ENCODE peak calls at places on chromosomes 4 and X, in seven cellular contexts. O, V, D, S, X, A and W are unnamed samples.

GRCh38 chrX:33307954-33308353 is 96.6 kb upstream of the DMD start:
- DNase-seq in X (no peak), D (no peak), V (no peak), S (no peak), A (no peak), O (no peak), W (no peak)

GRCh38 chrX:40189018-40189417 is 91.3 kb upstream of the BCOR start:
- DNase-seq in O (no peak), A (no peak), D (no peak), S (no peak), X (no peak), V (no peak), W (no peak)

GRCh38 chr4:169720529-169720928 is 37.2 kb downstream of the HPF1 start:
- DNase-seq in D (no peak), S (no peak), V (no peak), X (no peak), A (no peak), O (no peak), W (no peak)

GRCh38 chrX:54248309-54248708 is 65.3 kb upstream of the FAM120C start:
- DNase-seq in O (no peak), V (no peak), X (no peak), D (no peak), S (no peak), A (peak; percentile 12), W (no peak)

GRCh38 chr4:152929888-152930287 is 6.2 kb upstream of the FHDC1 start:
- DNase-seq in O (no peak), D (no peak), V (no peak), X (no peak), S (no peak), A (no peak), W (no peak)

GRCh38 chr4:147049940-147050852 is 104.5 kb upstream of the TTC29 start:
- DNase-seq in A (no peak), O (no peak), D (no peak), X (no peak), V (no peak), S (no peak), W (no peak)

GRCh38 chrX:146243071-146243470 is 425.4 kb downstream of the SLITRK2 start:
- DNase-seq in A (no peak), X (no peak), D (no peak), O (no peak), S (no peak), V (no peak), W (no peak)

GRCh38 chr4:182022899-182023298 is 220.3 kb upstream of the TENM3 start:
- DNase-seq in O (no peak), D (no peak), A (no peak), X (no peak), S (no peak), V (no peak), W (no peak)

GRCh38 chrX:40008841-40009461 is 88.8 kb downstream of the BCOR start:
- DNase-seq in X (no peak), O (no peak), A (no peak), S (no peak), V (peak; percentile 82), D (no peak), W (no peak)

GRCh38 chr4:74969507-74970474 is 36.9 kb downstream of the PARM1 start:
- DNase-seq in A (no peak), V (peak; percentile 20), S (no peak), D (no peak), O (no peak), X (no peak), W (no peak)

GRCh38 chr4:138576684-138577083 is 334.5 kb upstream of the SLC7A11 start:
- DNase-seq in V (no peak), D (no peak), S (no peak), O (peak; percentile 9), X (no peak), A (peak; percentile 39), W (no peak)

GRCh38 chr4:149784018-149784417 is 31.6 kb downstream of the IQCM start:
- DNase-seq in O (no peak), D (no peak), V (no peak), X (no peak), S (no peak), A (no peak), W (no peak)

GRCh38 chr4:102055805-102056204 is 265.3 kb downstream of the BANK1 start:
- DNase-seq in A (no peak), X (no peak), D (no peak), O (no peak), S (no peak), V (no peak), W (no peak)

GRCh38 chr4:118288097-118288496 is 64.7 kb downstream of the PRSS12 start:
- DNase-seq in A (no peak), S (no peak), V (no peak), X (no peak), O (no peak), D (no peak), W (no peak)

GRCh38 chrX:13764765-13765164 is 30.2 kb downstream of the OFD1 start:
- DNase-seq in A (peak; percentile 1), S (no peak), D (no peak), V (peak; percentile 72), X (no peak), O (peak; percentile 28), W (no peak)

GRCh38 chr4:125187221-125187620 is 127.5 kb upstream of the FAT4 start:
- DNase-seq in S (no peak), X (no peak), O (no peak), V (no peak), A (no peak), D (no peak), W (no peak)

GRCh38 chrX:43386872-43387271 is 269.2 kb upstream of the MAOA start:
- DNase-seq in A (no peak), X (no peak), D (no peak), V (no peak), O (no peak), S (no peak), W (no peak)

GRCh38 chr4:122329876-122330595 is 48.8 kb upstream of the ADAD1 start:
- DNase-seq in D (no peak), V (no peak), A (no peak), X (no peak), O (no peak), S (no peak), W (no peak)

GRCh38 chr4:3688018-3688998 is 77.9 kb upstream of the ADRA2C start:
- DNase-seq in A (no peak), O (no peak), D (no peak), S (no peak), X (no peak), V (no peak), W (no peak)

DNA sequence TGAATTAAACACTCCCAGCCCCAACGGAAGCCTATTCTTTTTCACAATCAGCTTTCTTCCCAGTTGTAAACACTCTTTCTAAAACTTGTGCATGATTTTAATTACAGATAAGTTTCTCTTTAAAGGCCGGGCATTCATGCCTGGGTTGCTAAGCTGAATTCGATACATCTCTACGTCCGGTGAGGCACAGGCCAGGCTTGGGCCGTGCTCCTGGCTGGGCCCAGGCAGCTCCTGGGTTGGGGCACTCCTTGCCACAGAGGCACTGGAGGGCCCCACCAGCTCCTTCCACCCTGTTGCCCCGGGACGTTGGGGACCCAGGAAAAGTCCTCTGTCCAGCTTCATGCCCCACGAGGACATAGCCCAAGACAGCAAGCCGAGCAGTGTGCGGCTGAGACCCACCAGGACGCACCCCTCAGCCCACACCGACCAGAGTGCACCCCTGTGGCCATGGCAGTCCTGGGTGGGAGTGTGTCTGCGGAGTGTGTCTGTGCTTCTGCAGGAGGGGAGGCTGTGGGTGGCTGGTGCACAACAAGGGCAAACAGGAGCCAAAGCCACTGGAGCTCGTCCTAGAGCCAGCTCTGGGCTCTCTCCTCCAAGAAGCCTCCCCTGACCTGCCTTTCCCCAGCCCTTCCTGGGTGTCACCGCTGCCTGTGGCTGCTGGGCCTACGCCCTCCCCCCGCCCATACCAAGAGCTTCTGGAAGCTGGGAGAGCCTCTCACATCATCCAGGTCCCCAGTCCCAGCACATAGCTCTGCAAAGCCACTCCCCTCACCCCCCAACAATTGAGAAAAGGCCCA is 128.0 kb upstream of the NKX1-1 start:
- DNase-seq in A (no peak), V (no peak), O (no peak), S (no peak), D (no peak), X (no peak), W (no peak)
- TF ChIP-seq TAF1 in A (no peak), V (no peak), O (no peak), S (no peak), D (no peak), X (no peak), W (no peak)

GRCh38 chr4:145936142-145937020 is 2.2 kb downstream of the ZNF827 start:
- DNase-seq in A (peak; percentile 40), S (no peak), X (peak; percentile 60), V (peak; percentile 91), O (peak; percentile 17), D (no peak), W (peak; percentile 62)
- TF ChIP-seq POLR2AphosphoS5 in A (no peak), S (peak; percentile 22), X (peak; percentile 18), V (peak; percentile 10), O (no peak), D (no peak), W (peak; percentile 53)

GRCh38 chr4:140158234-140159030 is 4.4 kb upstream of the MAML3 start:
- DNase-seq in D (no peak), X (no peak), V (peak; percentile 46), S (no peak), A (no peak), O (no peak), W (no peak)
- TF ChIP-seq TAF1 in D (no peak), X (no peak), V (no peak), S (no peak), A (no peak), O (no peak), W (no peak)

GRCh38 chr4:20639346-20639745 is 60.9 kb upstream of the PACRGL start:
- DNase-seq in A (no peak), S (no peak), V (no peak), X (no peak), D (no peak), O (no peak), W (no peak)
- TF ChIP-seq POLR2AphosphoS5 in A (no peak), S (no peak), V (no peak), X (no peak), D (no peak), O (no peak), W (no peak)

DNA sequence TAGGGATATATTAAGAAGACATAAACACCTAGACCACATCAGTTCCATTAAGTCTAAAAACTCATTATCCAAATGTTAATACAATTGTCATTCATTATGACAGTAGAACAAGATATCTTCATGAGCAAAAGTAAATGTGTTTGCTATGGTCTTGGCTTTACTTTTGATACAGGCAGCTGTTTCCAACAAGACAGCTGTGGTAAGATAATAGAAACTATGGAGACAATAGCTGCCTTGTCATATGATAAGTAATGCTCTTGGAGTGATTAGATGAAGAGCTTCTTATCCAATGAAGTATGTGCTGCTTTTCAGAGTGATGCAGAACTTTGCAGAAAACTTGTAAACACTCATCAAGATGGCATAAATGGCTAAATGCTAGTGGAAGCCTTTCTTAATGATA is 1066.0 kb downstream of the FSTL5 start:
- DNase-seq in A (no peak), O (no peak), V (no peak), X (no peak), S (no peak), D (no peak), W (no peak)
- TF ChIP-seq TAF1 in A (no peak), O (no peak), V (no peak), X (no peak), S (no peak), D (no peak), W (no peak)